ENCODE peak calls at places on chromosomes 5 and 9, in five cellular contexts. Z is astrocyte of the cerebellum; J is effector CD4-positive, alpha-beta T cell; Q is WTC11; P is RPMI8226. N is an unnamed sample.

GRCh38 chr5:142655339-142656267 is 30.3 kb downstream of the FGF1 start:
- DNase-seq in Z (peak), J (peak), Q (peak), P (peak), N (peak)

GRCh38 chr5:131256507-131256823 is 7.4 kb upstream of the CDC42SE2 start:
- DNase-seq in Z (no peak), J (no peak), Q (no peak), P (no peak), N (no peak)

GRCh38 chr9:114761515-114761914 is 44.3 kb downstream of the TNFSF15 start:
- DNase-seq in Z (no peak), J (no peak), Q (no peak), P (no peak), N (no peak)

GRCh38 chr9:121707477-121708424 is 56.3 kb downstream of the DAB2IP start:
- DNase-seq in Z (no peak), J (no peak), Q (no peak), P (peak), N (no peak)

GRCh38 chr5:135505973-135506372 is 29.8 kb downstream of the NEUROG1 start:
- DNase-seq in Z (no peak), J (no peak), Q (no peak), P (no peak), N (no peak)

GRCh38 chr5:5326126-5326758 is 96.2 kb upstream of the ICE1 start:
- DNase-seq in Z (no peak), J (no peak), Q (peak), P (no peak), N (no peak)

GRCh38 chr5:96344678-96345612 is 88.1 kb downstream of the PCSK1 start:
- DNase-seq in Z (peak), J (peak), Q (no peak), P (peak), N (no peak)

GRCh38 chr9:120609636-120610035 is 29.7 kb upstream of the CDK5RAP2 start:
- DNase-seq in Z (no peak), J (no peak), Q (no peak), P (no peak), N (no peak)

GRCh38 chr5:80707645-80708044 is 52.9 kb upstream of the DHFR start:
- DNase-seq in Z (no peak), J (no peak), Q (no peak), P (peak), N (no peak)

GRCh38 chr9:16106211-16106610 is 553.4 kb downstream of the CCDC171 start:
- DNase-seq in Z (no peak), J (no peak), Q (no peak), P (no peak), N (no peak)

GRCh38 chr9:38233796-38234355 is 158.6 kb upstream of the ALDH1B1 start:
- DNase-seq in Z (no peak), J (no peak), Q (no peak), P (no peak), N (no peak)

GRCh38 chr5:93417500-93417899 is 163.5 kb downstream of the NR2F1-AS1 start:
- DNase-seq in Z (no peak), J (no peak), Q (no peak), P (no peak), N (no peak)